ENCODE peak calls at places on chromosomes 12 and 14, in nine cellular contexts. Y is tibial nerve, R is HCT116, D is OCI-LY7, P is IMR-90, N is tibial artery, X is right atrium auricular region, J is suprapubic skin, V is neural progenitor cell. H is an unnamed sample.

GRCh38 chr14:75283162-75283883 is 4.7 kb downstream of the FOS start:
- DNase-seq in Y (peak; percentile 62), R (no peak), D (no peak), P (peak; percentile 77), N (no peak), X (peak; percentile 92), J (no peak), V (no peak), H (no peak)

GRCh38 chr14:61563880-61564622 is 131.3 kb upstream of the HIF1A start:
- DNase-seq in Y (no peak), R (no peak), D (no peak), P (no peak), N (no peak), X (peak; percentile 57), J (no peak), V (no peak), H (no peak)

GRCh38 chr12:28331130-28331529 is 140.9 kb downstream of the CCDC91 start:
- DNase-seq in Y (no peak), R (no peak), D (no peak), P (no peak), N (no peak), X (no peak), J (no peak), V (no peak), H (no peak)

GRCh38 chr14:87030182-87030581 is 962.8 kb downstream of the GALC start:
- DNase-seq in Y (no peak), R (no peak), D (no peak), P (no peak), N (no peak), X (no peak), J (no peak), V (no peak), H (no peak)

GRCh38 chr12:40208707-40209106 is 16.1 kb upstream of the LRRK2 start:
- DNase-seq in Y (peak; percentile 36), R (no peak), D (peak; percentile 57), P (no peak), N (peak; percentile 54), X (no peak), J (no peak), V (no peak), H (no peak)

GRCh38 chr12:26668847-26669246 is 164.1 kb downstream of the ITPR2 start:
- DNase-seq in Y (no peak), R (no peak), D (no peak), P (no peak), N (no peak), X (no peak), J (no peak), V (no peak), H (no peak)

GRCh38 chr12:64194333-64195149 is 27.6 kb downstream of the KICS2 start:
- DNase-seq in Y (peak; percentile 13), R (no peak), D (no peak), P (no peak), N (no peak), X (no peak), J (no peak), V (no peak), H (no peak)

GRCh38 chr12:63400746-63401145 is 249.7 kb upstream of the AVPR1A start:
- DNase-seq in Y (no peak), R (no peak), D (no peak), P (peak; percentile 24), N (no peak), X (no peak), J (no peak), V (no peak), H (no peak)

GRCh38 chr14:96215845-96216244 is 11.2 kb downstream of the BDKRB2 start:
- DNase-seq in Y (no peak), R (no peak), D (no peak), P (no peak), N (no peak), X (no peak), J (no peak), V (no peak), H (no peak)

GRCh38 chr12:68587448-68587873 is 23.2 kb upstream of the RAP1B start:
- DNase-seq in Y (no peak), R (no peak), D (peak; percentile 53), P (no peak), N (no peak), X (no peak), J (no peak), V (no peak), H (peak; percentile 86)

GRCh38 chr14:104367811-104368750 is 211.5 kb upstream of the C14orf180 start:
- DNase-seq in Y (no peak), R (no peak), D (no peak), P (no peak), N (no peak), X (no peak), J (no peak), V (no peak), H (no peak)

GRCh38 chr14:92458959-92459478 is 54.6 kb upstream of the RIN3 start:
- DNase-seq in Y (no peak), R (no peak), D (no peak), P (no peak), N (no peak), X (peak; percentile 54), J (no peak), V (no peak), H (no peak)
- H3K4me3 ChIP-seq in Y (no peak overlapping the region), R (no peak overlapping the region), D (no peak overlapping the region), P (no peak overlapping the region), N (no peak overlapping the region), X (no peak overlapping the region), J (no peak overlapping the region), V (no peak overlapping the region), H (no peak overlapping the region)

DNA sequence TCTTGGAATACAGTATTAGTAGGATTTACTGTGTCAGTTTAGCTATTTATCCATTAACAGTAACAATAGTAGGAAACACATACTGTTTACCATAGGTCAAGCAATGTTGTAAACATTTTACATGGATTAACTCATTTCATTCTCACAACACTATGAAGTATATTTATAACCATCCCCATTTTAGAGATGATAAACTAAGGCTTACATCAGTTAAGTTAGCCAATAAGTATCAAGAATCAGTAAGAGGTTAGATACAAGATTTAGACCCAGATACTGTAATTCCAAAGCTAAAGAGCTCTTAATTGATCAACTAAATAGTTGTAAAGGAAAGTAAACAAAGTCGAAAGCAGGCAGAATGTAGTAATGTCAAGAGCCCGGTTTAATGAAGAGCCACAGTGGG is 1.1 kb downstream of the SYNJ2BP start:
- DNase-seq in Y (no peak), R (no peak), D (no peak), P (no peak), N (no peak), X (no peak), J (no peak), V (no peak), H (no peak)
- H3K4me3 ChIP-seq in Y (peak overlapping the region; percentile 64), R (peak overlapping the region; percentile 81), D (peak overlapping the region; percentile 83), P (peak overlapping the region; percentile 14), N (peak overlapping the region; percentile 86), X (no peak overlapping the region), J (peak overlapping the region; percentile 63), V (peak overlapping the region; percentile 84), H (no peak overlapping the region)

GRCh38 chr12:9760699-9761406 is at the start of gene CD69:
- DNase-seq in Y (no peak), R (no peak), D (peak; percentile 83), P (no peak), N (no peak), X (no peak), J (no peak), V (peak; percentile 60), H (peak; percentile 94)

GRCh38 chr12:9759680-9760592 is 765 bp downstream of the CD69 start:
- DNase-seq in Y (no peak), R (no peak), D (no peak), P (no peak), N (no peak), X (no peak), J (no peak), V (no peak), H (no peak)

GRCh38 chr12:9763025-9763424 is 2.3 kb upstream of the CD69 start:
- DNase-seq in Y (no peak), R (no peak), D (no peak), P (no peak), N (no peak), X (no peak), J (no peak), V (no peak), H (no peak)

GRCh38 chr12:9762369-9762768 is 1.7 kb upstream of the CD69 start:
- DNase-seq in Y (no peak), R (no peak), D (no peak), P (no peak), N (no peak), X (no peak), J (no peak), V (no peak), H (no peak)

GRCh38 chr12:9761407-9761736 is 671 bp upstream of the CD69 start:
- DNase-seq in Y (no peak), R (no peak), D (no peak), P (no peak), N (no peak), X (no peak), J (no peak), V (no peak), H (peak; percentile 84)
- H3K4me3 ChIP-seq in Y (no peak overlapping the region), R (no peak overlapping the region), D (peak overlapping the region; percentile 67), P (no peak overlapping the region), N (no peak overlapping the region), X (no peak overlapping the region), J (no peak overlapping the region), V (no peak overlapping the region), H (peak overlapping the region; percentile 67)

DNA sequence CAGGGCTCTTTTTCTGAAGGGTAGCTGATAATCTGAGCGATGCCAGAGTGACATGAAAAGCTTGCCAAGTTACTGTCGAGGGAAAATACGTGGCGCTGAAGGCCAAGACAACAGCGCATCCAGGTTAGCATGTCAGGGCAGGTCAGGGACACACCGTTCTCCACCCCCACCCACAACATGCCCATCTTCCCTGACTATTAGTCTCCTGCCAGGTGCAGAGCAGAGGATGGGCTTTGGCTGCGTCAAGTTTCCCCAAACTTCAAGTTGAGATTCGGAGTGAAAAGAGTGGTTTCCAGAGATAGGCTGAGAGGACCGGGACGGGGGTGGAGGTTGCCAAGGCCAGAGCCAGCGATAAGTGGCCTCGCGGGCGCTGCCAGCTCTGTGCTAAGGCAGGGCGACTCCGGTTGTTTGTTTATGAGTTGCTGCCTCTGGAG is 1.7 kb downstream of the TRHDE start:
- DNase-seq in Y (no peak), R (no peak), D (no peak), P (no peak), N (no peak), X (peak; percentile 59), J (no peak), V (no peak), H (no peak)
- H3K4me3 ChIP-seq in Y (peak overlapping the region; percentile 64), R (peak overlapping the region; percentile 61), D (no peak overlapping the region), P (peak overlapping the region; percentile 92), N (peak overlapping the region; percentile 71), X (no peak overlapping the region), J (peak overlapping the region; percentile 63), V (peak overlapping the region; percentile 57), H (no peak overlapping the region)

H was measured in Jurkat, Clone E6-1.